ENCODE peak calls at places on chromosomes 5 and 9, in five cellular contexts. B, H, E, S and O are unnamed samples.

GRCh38 chr5:74127377-74128338 is 501.7 kb downstream of the ARHGEF28 start:
- DNase-seq in E (no peak), H (no peak), B (no peak), S (no peak), O (no peak)

GRCh38 chr5:13664377-13664776 is 280.1 kb downstream of the DNAH5 start:
- DNase-seq in E (no peak), S (peak), H (no peak), B (no peak), O (no peak)

GRCh38 chr5:150853560-150853959 is 7.2 kb downstream of the IRGM start:
- DNase-seq in E (no peak), H (no peak), B (no peak), S (no peak), O (no peak)

GRCh38 chr5:163916376-163916775 is 411.0 kb downstream of the MAT2B start:
- DNase-seq in B (peak), S (no peak), H (peak), E (no peak), O (no peak)

GRCh38 chr5:179595916-179596315 is 27.6 kb downstream of the HNRNPH1 start:
- DNase-seq in B (no peak), E (no peak), S (no peak), H (no peak), O (no peak)

GRCh38 chr9:92983984-92984589 is 36.8 kb downstream of the FGD3 start:
- DNase-seq in S (no peak), E (no peak), H (no peak), B (no peak), O (no peak)

GRCh38 chr9:107615325-107615724 is 125.8 kb upstream of the KLF4 start:
- DNase-seq in E (no peak), S (no peak), H (no peak), B (no peak), O (no peak)

GRCh38 chr9:135329571-135330306 is 149.8 kb upstream of the PPP1R26 start:
- DNase-seq in H (peak), S (no peak), B (no peak), E (no peak), O (no peak)

GRCh38 chr9:127567119-127567897 is 44.8 kb upstream of the STXBP1 start:
- DNase-seq in E (no peak), S (no peak), H (no peak), B (no peak), O (no peak)

GRCh38 chr5:176660860-176661641 is 13.8 kb downstream of the TSPAN17 start:
- DNase-seq in S (no peak), E (peak), B (peak), H (peak), O (peak)

GRCh38 chr9:19201899-19202891 is 28.3 kb upstream of the DENND4C start:
- DNase-seq in H (no peak), S (no peak), E (no peak), B (no peak), O (no peak)

GRCh38 chr9:130944510-130945058 is 5.5 kb upstream of the FIBCD1 start:
- DNase-seq in S (no peak), H (no peak), E (no peak), B (no peak), O (no peak)

GRCh38 chr5:57804007-57804444 is 321.4 kb upstream of the ACTBL2 start:
- DNase-seq in S (peak), H (no peak), E (no peak), B (no peak), O (no peak)

GRCh38 chr5:147857302-147858129 is 21.0 kb upstream of the SCGB3A2 start:
- DNase-seq in S (peak), B (peak), H (peak), E (peak), O (no peak)

GRCh38 chr9:98539954-98540353 is 168.8 kb downstream of the GABBR2 start:
- DNase-seq in B (no peak), S (no peak), H (no peak), E (no peak), O (no peak)

GRCh38 chr9:29100762-29101161 is 1527.5 kb upstream of the C9orf72 start:
- DNase-seq in S (no peak), H (no peak), B (no peak), E (no peak), O (no peak)

GRCh38 chr5:180825768-180826525 is 23.3 kb upstream of the MGAT1 start:
- DNase-seq in S (no peak), B (no peak), H (no peak), E (no peak), O (no peak)

GRCh38 chr9:119197858-119198607 is 171.2 kb downstream of the BRINP1 start:
- DNase-seq in H (no peak), S (no peak), B (no peak), E (no peak), O (no peak)

GRCh38 chr5:163661358-163661757 is 155.9 kb downstream of the MAT2B start:
- DNase-seq in S (no peak), H (no peak), B (no peak), E (no peak), O (no peak)

GRCh38 chr5:168464641-168465040 is 21.6 kb upstream of the RARS1 start:
- DNase-seq in B (no peak), E (no peak), H (no peak), S (no peak), O (no peak)